ENCODE peak calls at places on chromosomes 13 and 19, in seven cellular contexts. V, K, Z, F, E, B and A are unnamed samples.

GRCh38 chr19:35207391-35207871 is 21.1 kb downstream of the FAM187B start:
- DNase-seq in V (no peak), K (no peak), Z (no peak), F (peak), E (no peak), B (no peak), A (no peak)

GRCh38 chr13:26442541-26442940 is 114.9 kb upstream of the WASF3 start:
- DNase-seq in V (no peak), K (no peak), Z (no peak), F (no peak), E (no peak), B (no peak), A (no peak)

GRCh38 chr19:8451885-8452284 is 7.1 kb downstream of the HNRNPM start:
- DNase-seq in V (peak), K (no peak), Z (no peak), F (no peak), E (peak), B (no peak), A (no peak)

GRCh38 chr13:60441761-60442160 is 44.7 kb downstream of the TDRD3 start:
- DNase-seq in V (no peak), K (no peak), Z (no peak), F (no peak), E (no peak), B (no peak), A (no peak)

GRCh38 chr19:5268801-5269200 is 71.8 kb downstream of the PTPRS start:
- DNase-seq in V (no peak), K (no peak), Z (no peak), F (no peak), E (no peak), B (no peak), A (no peak)

GRCh38 chr19:13103961-13104847 is 1.5 kb upstream of the LYL1 start:
- DNase-seq in V (no peak), K (peak), Z (peak), F (peak), E (peak), B (no peak), A (peak)

GRCh38 chr19:12873891-12874745 is 7.1 kb downstream of the DNASE2 start:
- DNase-seq in V (no peak), K (no peak), Z (no peak), F (no peak), E (no peak), B (no peak), A (no peak)

GRCh38 chr19:34733266-34733825 is 697 bp upstream of the ZNF181 start:
- DNase-seq in V (no peak), K (peak), Z (no peak), F (no peak), E (peak), B (peak), A (peak)

GRCh38 chr19:55340784-55341147 is 1.1 kb downstream of the KMT5C start:
- DNase-seq in V (no peak), K (no peak), Z (no peak), F (no peak), E (peak), B (no peak), A (peak)

GRCh38 chr19:35462476-35462953 is 14.5 kb downstream of the FFAR2 start:
- DNase-seq in V (no peak), K (peak), Z (peak), F (peak), E (peak), B (no peak), A (peak)

GRCh38 chr19:55091955-55092354 is 16.3 kb downstream of the EPS8L1 start:
- DNase-seq in V (no peak), K (no peak), Z (no peak), F (no peak), E (no peak), B (no peak), A (peak)

GRCh38 chr19:46631481-46631880 is 4.5 kb downstream of the GNG8 start:
- DNase-seq in V (no peak), K (no peak), Z (no peak), F (no peak), E (peak), B (no peak), A (no peak)

GRCh38 chr19:43425567-43426392 is 11.1 kb downstream of the TEX101 start:
- DNase-seq in V (no peak), K (no peak), Z (no peak), F (no peak), E (peak), B (peak), A (peak)

GRCh38 chr19:51116736-51117135 is 8.0 kb upstream of the SIGLEC9 start:
- DNase-seq in V (no peak), K (no peak), Z (no peak), F (no peak), E (no peak), B (no peak), A (no peak)

GRCh38 chr13:42041684-42042035 is 6.8 kb upstream of the DGKH start:
- DNase-seq in V (no peak), K (peak), Z (no peak), F (no peak), E (peak), B (peak), A (no peak)

GRCh38 chr19:55492362-55492944 is 4.2 kb downstream of the SSC5D start:
- DNase-seq in V (no peak), K (no peak), Z (no peak), F (no peak), E (no peak), B (no peak), A (no peak)

GRCh38 chr13:39159971-39160370 is 121.7 kb downstream of the NHLRC3 start:
- DNase-seq in V (no peak), K (no peak), Z (no peak), F (no peak), E (no peak), B (peak), A (no peak)

GRCh38 chr13:38223093-38223492 is 126.6 kb upstream of the UFM1 start:
- DNase-seq in V (no peak), K (no peak), Z (no peak), F (no peak), E (peak), B (no peak), A (no peak)

GRCh38 chr19:48933382-48933932 is at the start of gene DHDH:
- DNase-seq in V (peak), K (peak), Z (peak), F (peak), E (peak), B (peak), A (peak)

GRCh38 chr13:71801781-71802180 is 65.2 kb downstream of the DACH1 start:
- DNase-seq in V (no peak), K (no peak), Z (no peak), F (no peak), E (peak), B (peak), A (no peak)

GRCh38 chr19:10690351-10690781 is 10.9 kb upstream of the QTRT1 start:
- DNase-seq in V (no peak), K (no peak), Z (no peak), F (no peak), E (peak), B (no peak), A (no peak)

GRCh38 chr13:43239441-43239840 is 216.1 kb downstream of the DNAJC15 start:
- DNase-seq in V (no peak), K (no peak), Z (no peak), F (no peak), E (no peak), B (no peak), A (no peak)

GRCh38 chr19:33405491-33406461 is 32.3 kb downstream of the CEBPG start:
- DNase-seq in V (no peak), K (peak), Z (no peak), F (no peak), E (no peak), B (no peak), A (no peak)

GRCh38 chr13:97205971-97206370 is 16.2 kb upstream of the MBNL2 start:
- DNase-seq in V (no peak), K (no peak), Z (no peak), F (no peak), E (no peak), B (no peak), A (no peak)

GRCh38 chr13:77002590-77003190 is 10.8 kb downstream of the CLN5 start:
- DNase-seq in V (no peak), K (no peak), Z (no peak), F (no peak), E (peak), B (no peak), A (peak)

GRCh38 chr13:74062933-74063332 is 71.3 kb downstream of the KLF12 start:
- DNase-seq in V (no peak), K (peak), Z (no peak), F (peak), E (no peak), B (no peak), A (peak)

GRCh38 chr13:101514100-101514499 is 61.6 kb downstream of the ITGBL1 start:
- DNase-seq in V (no peak), K (no peak), Z (no peak), F (no peak), E (no peak), B (no peak), A (no peak)

GRCh38 chr19:45376045-45376724 is 5.8 kb upstream of the ERCC2 start:
- DNase-seq in V (peak), K (no peak), Z (no peak), F (no peak), E (no peak), B (no peak), A (no peak)

GRCh38 chr19:30621326-30621920 is 249.2 kb downstream of the ZNF536 start:
- DNase-seq in V (no peak), K (no peak), Z (no peak), F (no peak), E (no peak), B (no peak), A (no peak)

GRCh38 chr13:57996717-57997116 is 365.2 kb downstream of the PCDH17 start:
- DNase-seq in V (no peak), K (no peak), Z (no peak), F (no peak), E (peak), B (no peak), A (no peak)